ENCODE peak calls at places on chromosomes 3 and 15, in five cellular contexts. Y is ovary, H is lower leg skin, A is uterus, D is H54. W is an unnamed sample.
A peak's percentile ranks its signal among the peaks of the same experiment; 100 is the strongest.

GRCh38 chr15:93241696-93242585 is 152.9 kb upstream of the RGMA start:
- DNase-seq in Y (no peak), H (peak; percentile 59), A (no peak), D (no peak), W (no peak)

GRCh38 chr3:128973988-128974564 is 19.8 kb downstream of the CFAP92 start:
- DNase-seq in Y (no peak), H (no peak), A (no peak), D (no peak), W (no peak)

GRCh38 chr3:148816427-148816826 is 11.2 kb upstream of the CPB1 start:
- DNase-seq in Y (no peak), H (no peak), A (no peak), D (no peak), W (no peak)

GRCh38 chr3:48372862-48373435 is 930 bp downstream of the FBXW12 start:
- DNase-seq in Y (no peak), H (no peak), A (no peak), D (no peak), W (no peak)

GRCh38 chr15:26996250-26996649 is 25.3 kb downstream of the GABRG3 start:
- DNase-seq in Y (no peak), H (no peak), A (no peak), D (no peak), W (no peak)

GRCh38 chr3:104846270-104846669 is 520.4 kb upstream of the ALCAM start:
- DNase-seq in Y (no peak), H (no peak), A (no peak), D (no peak), W (no peak)

GRCh38 chr15:48718646-48719045 is 73.1 kb upstream of the FBN1 start:
- DNase-seq in Y (no peak), H (no peak), A (no peak), D (no peak), W (peak; percentile 58)

GRCh38 chr3:165464736-165465135 is 268.6 kb upstream of the SLITRK3 start:
- DNase-seq in Y (no peak), H (no peak), A (no peak), D (no peak), W (no peak)

GRCh38 chr15:80977627-80978036 is 12.0 kb downstream of the MESD start:
- DNase-seq in Y (peak; percentile 36), H (peak; percentile 94), A (peak; percentile 62), D (no peak), W (peak; percentile 58)

GRCh38 chr3:131338948-131339640 is 42.5 kb upstream of the NUDT16 start:
- DNase-seq in Y (no peak), H (no peak), A (no peak), D (no peak), W (no peak)

GRCh38 chr3:143294183-143294582 is 174.6 kb downstream of the CHST2 start:
- DNase-seq in Y (no peak), H (no peak), A (no peak), D (no peak), W (no peak)

GRCh38 chr3:59257506-59257905 is 207.7 kb upstream of the CFAP20DC start:
- DNase-seq in Y (no peak), H (no peak), A (no peak), D (no peak), W (no peak)

GRCh38 chr3:33879540-33879939 is 81.1 kb downstream of the PDCD6IP start:
- DNase-seq in Y (no peak), H (no peak), A (no peak), D (no peak), W (no peak)

GRCh38 chr15:31280037-31280830 is 46.4 kb upstream of the KLF13 start:
- DNase-seq in Y (no peak), H (peak; percentile 85), A (peak; percentile 8), D (no peak), W (no peak)

GRCh38 chr3:129001101-129001816 is at the start of gene EFCC1:
- DNase-seq in Y (peak; percentile 73), H (peak; percentile 94), A (peak; percentile 62), D (no peak), W (no peak)

GRCh38 chr15:38058596-38059075 is 124.2 kb downstream of the TMCO5A start:
- DNase-seq in Y (no peak), H (no peak), A (no peak), D (no peak), W (no peak)

GRCh38 chr3:157131861-157132260 is 28.1 kb downstream of the CCNL1 start:
- DNase-seq in Y (no peak), H (no peak), A (no peak), D (no peak), W (no peak)

GRCh38 chr3:157128771-157129671 is 30.9 kb downstream of the CCNL1 start:
- DNase-seq in Y (no peak), H (no peak), A (no peak), D (no peak), W (no peak)

GRCh38 chr3:157129782-157130137 is 30.2 kb downstream of the CCNL1 start:
- DNase-seq in Y (no peak), H (no peak), A (no peak), D (no peak), W (no peak)

GRCh38 chr3:157130881-157131251 is 29.1 kb downstream of the CCNL1 start:
- DNase-seq in Y (no peak), H (no peak), A (no peak), D (no peak), W (no peak)

DNA sequence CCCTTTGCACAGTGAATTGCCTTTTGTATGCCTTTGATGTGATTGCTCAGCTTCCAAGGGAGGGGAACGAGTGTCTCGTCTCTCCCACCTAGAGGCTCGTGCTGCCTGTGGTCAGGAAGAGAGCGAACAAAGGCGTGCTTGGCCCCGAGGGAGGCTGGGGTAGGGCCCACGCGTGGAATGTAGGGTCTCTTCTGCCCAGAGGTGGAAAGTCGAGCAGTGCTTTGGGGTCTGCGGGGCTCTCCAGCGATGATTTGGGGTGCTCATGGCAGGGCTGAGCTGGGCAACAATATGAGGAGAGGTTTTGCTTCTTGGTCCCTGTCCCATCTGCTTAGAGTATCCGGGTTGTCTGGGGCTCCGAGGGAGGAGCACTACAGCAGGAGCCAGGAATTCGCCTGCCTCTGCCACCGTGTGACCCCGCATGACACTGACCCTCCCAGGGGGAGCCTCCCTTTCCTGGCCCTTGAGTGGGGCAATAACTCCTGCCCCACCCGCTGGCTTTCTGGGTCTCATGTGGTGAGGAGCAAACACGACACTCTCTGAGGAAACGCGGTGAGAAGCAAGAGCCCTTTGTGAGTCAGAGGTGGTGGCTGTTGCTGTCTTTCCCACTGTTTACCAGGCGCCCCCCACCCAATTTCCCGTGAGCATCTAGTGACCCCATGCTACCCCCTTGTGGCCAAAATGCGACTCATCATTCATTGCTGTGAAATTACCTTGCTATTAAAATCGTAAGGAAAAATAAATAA is 29.6 kb downstream of the CCNL1 start:
- DNase-seq in Y (peak; percentile 54), H (peak; percentile 87), A (peak; percentile 59), D (peak; percentile 60), W (peak; percentile 53)
- TF ChIP-seq POLR2A in Y (no peak), H (no peak), A (no peak), D (no peak), W (no peak)

DNA sequence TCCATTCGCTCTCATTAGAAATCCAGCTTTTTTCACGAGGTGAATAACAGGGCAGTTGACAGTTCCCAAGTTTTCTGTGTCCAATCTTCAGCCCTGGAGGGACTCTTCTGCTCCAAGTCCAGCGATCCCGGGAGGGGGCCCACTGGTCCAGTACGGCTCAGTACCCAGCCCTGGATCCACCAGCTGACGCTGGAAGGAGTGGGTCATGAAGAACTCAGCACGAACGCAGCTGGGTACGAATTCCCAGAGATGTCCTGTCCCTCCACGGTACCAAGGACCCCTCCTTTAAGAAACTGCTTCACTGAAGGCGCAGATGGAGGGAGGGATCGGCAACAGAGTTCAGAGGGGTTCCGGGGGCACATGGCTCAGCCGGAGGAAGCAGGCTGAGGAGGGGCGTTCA is 16.5 kb upstream of the CLK3 start:
- DNase-seq in Y (no peak), H (no peak), A (no peak), D (no peak), W (peak; percentile 41)
- TF ChIP-seq POLR2A in Y (no peak), H (no peak), A (no peak), D (no peak), W (no peak)

GRCh38 chr3:52236424-52236886 is 2.5 kb downstream of the TWF2 start:
- DNase-seq in Y (peak; percentile 42), H (no peak), A (peak; percentile 15), D (no peak), W (no peak)

GRCh38 chr3:52237006-52237658 is 1.8 kb downstream of the TWF2 start:
- DNase-seq in Y (no peak), H (no peak), A (no peak), D (no peak), W (no peak)

GRCh38 chr3:52238761-52239701 is at the start of gene TWF2:
- DNase-seq in Y (peak; percentile 84), H (peak; percentile 93), A (peak; percentile 76), D (peak; percentile 93), W (peak; percentile 83)

GRCh38 chr3:52238193-52238760 is 681 bp downstream of the TWF2 start:
- DNase-seq in Y (peak; percentile 66), H (no peak), A (no peak), D (no peak), W (peak; percentile 52)

DNA sequence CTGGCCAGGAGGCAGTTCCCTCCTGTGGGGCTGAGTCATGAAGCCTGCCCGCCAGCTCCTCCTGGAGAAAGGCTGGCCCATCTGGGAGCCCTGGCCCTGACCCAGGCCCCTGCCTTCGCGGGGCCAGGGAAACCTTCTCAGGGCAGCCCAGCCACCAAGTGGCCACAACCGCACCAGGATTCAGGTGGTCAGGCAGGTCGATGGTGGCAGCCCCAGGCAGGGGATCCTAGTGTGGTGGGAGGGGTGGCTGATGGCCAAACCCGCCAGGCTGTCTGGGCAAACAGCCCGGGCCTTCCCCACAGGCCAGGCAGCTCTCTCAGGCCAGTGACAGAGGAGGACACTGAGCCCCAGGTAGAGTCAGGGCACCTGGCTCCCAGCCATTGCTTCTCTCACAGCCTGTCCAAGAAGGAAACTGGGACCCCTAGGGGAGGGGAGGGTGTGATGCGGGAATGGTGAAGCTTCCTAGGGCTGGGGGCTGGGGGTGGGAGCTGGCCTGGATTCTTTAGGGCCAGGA is 1.2 kb downstream of the TWF2 start:
- DNase-seq in Y (peak; percentile 88), H (peak; percentile 95), A (peak; percentile 92), D (peak; percentile 100), W (peak; percentile 53)
- TF ChIP-seq POLR2A in Y (no peak), H (no peak), A (peak; percentile 22), D (no peak), W (no peak)

GRCh38 chr3:11602886-11603285 is 40.8 kb downstream of the VGLL4 start:
- DNase-seq in Y (no peak), H (no peak), A (no peak), D (no peak), W (no peak)

GRCh38 chr3:11603628-11604027 is 40.1 kb downstream of the VGLL4 start:
- DNase-seq in Y (no peak), H (peak; percentile 93), A (peak; percentile 70), D (no peak), W (no peak)

GRCh38 chr3:11601446-11602241 is 42.1 kb downstream of the VGLL4 start:
- DNase-seq in Y (no peak), H (no peak), A (peak; percentile 68), D (no peak), W (no peak)

GRCh38 chr3:11602441-11602840 is 41.3 kb downstream of the VGLL4 start:
- DNase-seq in Y (no peak), H (no peak), A (no peak), D (no peak), W (no peak)

GRCh38 chr3:11600501-11601282 is 43.0 kb downstream of the VGLL4 start:
- DNase-seq in Y (peak; percentile 76), H (peak; percentile 92), A (peak; percentile 80), D (peak; percentile 77), W (no peak)
- TF ChIP-seq POLR2A in Y (no peak), H (no peak), A (no peak), D (no peak), W (no peak)

GRCh38 chr15:70650567-70650966 is 112.8 kb downstream of the UACA start:
- DNase-seq in Y (no peak), H (no peak), A (no peak), D (no peak), W (no peak)
- TF ChIP-seq POLR2A in Y (no peak), H (no peak), A (no peak), D (no peak), W (no peak)

W was measured in erythroblast.